ENCODE peak calls at places on chromosomes 2 and 18, in four cellular contexts. O is CD8-positive, alpha-beta T cell; X is uterus; G is body of pancreas. D is an unnamed sample.

GRCh38 chr2:144402282-144402681 is 117.6 kb downstream of the ZEB2 start:
- DNase-seq in X (no peak), G (no peak), O (no peak), D (no peak)

GRCh38 chr2:169229590-169229989 is 132.7 kb downstream of the LRP2 start:
- DNase-seq in G (no peak), O (no peak), X (no peak), D (no peak)

GRCh38 chr18:39675358-39675757 is 2109.8 kb upstream of the CELF4 start:
- DNase-seq in O (no peak), X (no peak), G (no peak), D (no peak)

GRCh38 chr2:20168727-20169696 is 55.9 kb downstream of the SDC1 start:
- DNase-seq in O (no peak), X (no peak), G (peak; percentile 3), D (no peak)

GRCh38 chr2:215764441-215765048 is 248.8 kb downstream of the MREG start:
- DNase-seq in X (no peak), O (no peak), G (no peak), D (no peak)

GRCh38 chr2:72803151-72803550 is 22.7 kb downstream of the EXOC6B start:
- DNase-seq in G (no peak), X (no peak), O (no peak), D (no peak)

GRCh38 chr18:71899707-71900483 is 644.2 kb downstream of the CBLN2 start:
- DNase-seq in G (no peak), X (no peak), O (no peak), D (no peak)

GRCh38 chr2:108621689-108622681 is 87.7 kb downstream of the LIMS1 start:
- DNase-seq in O (no peak), X (no peak), G (no peak), D (no peak)

GRCh38 chr2:39424951-39425350 is 12.1 kb downstream of the MAP4K3 start:
- DNase-seq in G (no peak), X (no peak), O (no peak), D (no peak)

GRCh38 chr2:207764096-207764630 is 5.5 kb downstream of the FZD5 start:
- DNase-seq in O (no peak), X (no peak), G (no peak), D (peak; percentile 65)

GRCh38 chr2:204825054-204825453 is 279.8 kb downstream of the PARD3B start:
- DNase-seq in X (no peak), O (no peak), G (no peak), D (peak; percentile 60)

GRCh38 chr2:7356909-7357584 is 439.8 kb downstream of the RNF144A start:
- DNase-seq in O (no peak), G (peak; percentile 91), X (no peak), D (no peak)

GRCh38 chr2:238406222-238406997 is 20.3 kb upstream of the ASB1 start:
- DNase-seq in G (no peak), O (no peak), X (no peak), D (no peak)

GRCh38 chr18:9890191-9890590 is 4.4 kb downstream of the TXNDC2 start:
- DNase-seq in O (no peak), G (no peak), X (no peak), D (no peak)

GRCh38 chr2:201872576-201872975 is 66.2 kb downstream of the CDK15 start:
- DNase-seq in O (no peak), X (no peak), G (no peak), D (no peak)

DNA sequence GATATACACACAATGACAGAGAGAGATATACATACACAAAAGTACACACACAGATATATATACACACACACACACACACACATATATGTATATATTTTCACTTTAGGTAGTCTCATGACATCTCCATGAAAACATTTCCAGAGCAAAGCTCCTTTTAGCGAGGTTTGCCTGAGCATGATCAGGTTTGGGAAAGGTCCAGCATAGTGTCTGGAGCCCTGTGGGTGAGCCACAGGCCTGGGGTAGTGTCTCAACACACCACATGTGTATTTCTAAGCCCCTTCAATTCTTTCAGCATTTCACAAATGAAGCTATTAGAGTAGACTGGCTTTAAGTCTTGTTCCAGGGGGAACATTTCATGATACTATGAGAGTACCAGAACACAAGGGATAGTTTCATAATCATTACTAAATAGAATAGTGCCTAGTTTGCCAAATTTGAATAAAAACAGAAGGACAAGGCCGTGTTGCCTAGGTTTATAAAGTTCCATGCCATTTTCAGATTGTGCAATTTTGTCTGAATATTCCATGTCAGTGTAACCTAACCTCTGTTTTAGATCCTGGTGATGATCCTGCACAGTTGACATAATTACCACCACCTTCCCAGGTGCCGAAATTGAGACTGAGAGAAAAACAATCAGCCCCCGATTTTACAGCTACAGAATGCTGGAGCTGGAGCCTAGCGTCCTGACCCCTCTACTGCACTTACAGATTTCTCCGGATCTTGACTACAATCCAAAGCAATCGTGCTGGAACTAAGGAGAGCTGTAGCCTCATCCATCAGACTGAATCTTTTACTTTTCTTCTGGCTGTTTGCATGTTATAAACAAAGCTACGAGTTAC is 332.7 kb downstream of the CYRIA start:
- DNase-seq in X (no peak), O (no peak), G (no peak), D (no peak)
- H3K9me3 ChIP-seq in X (no peaks in the 10 kb centered on the region), O (no peaks in the 10 kb centered on the region), G (no peaks in the 10 kb centered on the region), D (no peaks in the 10 kb centered on the region)

GRCh38 chr2:126664639-126665038 is 8.7 kb downstream of the GYPC start:
- DNase-seq in O (no peak), G (no peak), X (no peak), D (peak; percentile 69)
- H3K4me1 ChIP-seq in O (peaks cover 89% of the 10 kb centered on the region), G (peaks cover 52% of the 10 kb centered on the region), X (no peaks in the 10 kb centered on the region), D (peaks cover 62% of the 10 kb centered on the region)

DNA sequence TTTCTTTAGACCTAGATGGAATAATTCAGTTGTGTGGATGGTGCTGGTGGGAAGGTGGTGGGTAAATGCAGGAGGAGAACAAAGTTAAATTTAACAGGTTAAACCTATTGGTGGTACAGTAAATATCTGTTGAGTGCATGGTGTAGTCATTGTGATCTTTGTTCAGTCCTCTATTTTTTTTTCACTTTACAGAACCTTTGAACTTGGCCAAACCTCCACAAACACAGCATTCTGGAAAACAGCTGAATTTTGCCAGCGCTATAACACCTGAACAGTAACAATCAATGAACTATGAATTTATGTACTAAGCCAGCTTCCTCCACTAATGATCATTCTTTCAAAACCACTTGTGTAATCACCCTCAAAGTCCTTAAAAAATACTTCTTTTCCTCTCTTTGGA is 161.8 kb upstream of the XIRP2 start:
- DNase-seq in X (no peak), O (no peak), G (no peak), D (no peak)
- H3K9me3 ChIP-seq in X (no peaks in the 10 kb centered on the region), O (no peaks in the 10 kb centered on the region), G (no peaks in the 10 kb centered on the region), D (peaks cover 3% of the 10 kb centered on the region)

DNA sequence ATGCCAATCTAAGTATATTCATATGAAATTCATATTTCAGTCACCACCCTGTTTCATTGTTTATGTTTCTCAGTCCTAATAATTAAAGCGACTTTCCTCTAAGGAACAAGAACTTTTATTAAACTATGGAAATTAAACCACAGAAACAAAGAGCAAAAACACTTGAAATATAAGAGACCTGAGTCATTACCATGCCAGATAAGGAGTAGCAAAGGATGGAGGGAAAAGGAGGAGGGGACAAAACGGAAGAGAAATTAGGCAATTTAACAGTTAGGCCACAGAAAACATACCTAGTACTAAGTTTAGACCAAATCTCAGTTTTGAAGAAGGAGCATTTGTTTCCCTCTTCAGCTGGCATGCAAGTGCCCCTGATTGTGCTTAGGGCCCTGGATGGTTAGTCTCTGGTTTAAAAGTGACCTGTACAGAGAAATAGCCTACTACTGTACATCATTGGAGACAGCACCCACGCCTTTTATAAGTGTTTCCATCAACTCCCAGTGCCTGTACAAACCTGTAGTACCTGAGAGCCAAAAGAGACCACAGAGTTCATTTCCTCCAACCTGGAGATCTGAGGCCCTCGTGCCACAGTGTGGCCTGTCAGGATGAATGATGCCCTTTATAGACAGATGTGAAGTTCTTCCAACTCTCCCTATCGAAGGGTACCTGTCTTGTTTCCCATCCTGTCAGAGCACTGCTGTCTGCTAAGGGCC is 74.5 kb downstream of the SPATS2L start:
- DNase-seq in O (no peak), G (no peak), X (no peak), D (no peak)
- H3K4me1 ChIP-seq in O (peaks cover 17% of the 10 kb centered on the region), G (peaks cover 56% of the 10 kb centered on the region), X (peaks cover 7% of the 10 kb centered on the region), D (peaks cover 37% of the 10 kb centered on the region)

DNA sequence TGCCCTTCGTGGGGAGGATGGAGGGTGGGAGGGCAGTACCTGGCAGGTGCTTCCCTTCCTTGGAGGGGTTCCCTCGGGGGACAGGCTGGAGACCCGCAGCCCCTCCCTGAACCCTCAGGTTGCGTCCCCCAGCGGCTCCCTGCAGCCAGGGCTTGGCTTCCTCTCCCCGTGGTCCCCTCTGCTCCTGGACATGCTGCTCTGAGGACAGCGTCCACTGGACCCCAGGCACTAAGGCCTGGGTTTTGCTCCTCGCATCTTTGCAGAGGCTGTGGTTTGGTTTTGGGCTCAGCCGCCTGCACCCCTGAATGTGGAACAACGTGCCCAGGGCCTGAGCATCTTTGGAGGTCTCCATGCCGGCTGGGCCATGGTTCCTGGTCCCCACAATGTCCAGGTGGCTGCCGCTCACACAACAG is 133.5 kb downstream of the PTGR3 start:
- DNase-seq in O (no peak), G (no peak), X (no peak), D (no peak)
- H3K9me3 ChIP-seq in O (peaks cover 11% of the 10 kb centered on the region), G (no peaks in the 10 kb centered on the region), X (no peaks in the 10 kb centered on the region), D (peaks cover 5% of the 10 kb centered on the region)

DNA sequence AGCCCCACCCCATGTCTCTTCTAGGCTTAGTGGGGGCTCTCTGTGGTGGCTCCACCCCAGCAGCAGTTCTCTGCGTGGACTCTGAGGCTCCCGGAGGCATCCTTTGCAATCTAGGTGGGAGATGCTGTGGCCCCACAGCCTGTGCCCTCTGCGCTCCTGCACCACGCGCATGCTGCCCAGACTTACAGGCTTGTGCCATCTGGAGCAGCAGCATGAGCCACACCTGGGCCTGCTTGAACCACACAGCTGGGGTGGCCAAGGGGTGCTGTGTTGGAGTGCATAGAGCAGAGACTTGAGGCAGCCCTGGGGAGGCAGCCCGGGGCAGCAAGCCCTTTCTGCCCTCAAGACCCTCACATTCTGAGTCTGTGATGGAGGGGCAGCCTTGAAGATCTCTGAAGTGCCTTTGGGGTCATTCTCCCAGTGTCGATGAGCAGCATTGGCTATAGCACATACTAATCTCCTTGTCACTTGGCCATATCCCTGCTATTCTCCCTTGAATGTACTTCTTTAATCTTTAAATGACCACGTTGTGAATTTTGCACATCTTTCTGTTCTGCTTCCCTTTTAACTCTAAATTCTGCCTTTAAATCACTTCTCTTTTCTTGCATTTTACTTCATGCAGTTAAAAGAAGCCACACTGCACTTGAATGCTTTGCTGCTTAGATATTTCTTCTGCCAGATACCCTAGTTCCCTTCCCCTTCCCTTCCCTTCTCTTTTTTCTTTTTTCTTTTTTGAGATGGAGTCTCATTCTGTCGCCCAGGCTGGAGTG is 62.4 kb downstream of the NCAPH start:
- DNase-seq in O (no peak), X (no peak), G (no peak), D (no peak)
- H3K4me1 ChIP-seq in O (no peaks in the 10 kb centered on the region), X (no peaks in the 10 kb centered on the region), G (no peaks in the 10 kb centered on the region), D (no peaks in the 10 kb centered on the region)

GRCh38 chr2:89848763-89849162 is 1157.3 kb downstream of the RPIA start:
- DNase-seq in X (no peak), G (no peak), O (no peak), D (no peak)
- H3K9me3 ChIP-seq in X (no peaks in the 10 kb centered on the region), G (no peaks in the 10 kb centered on the region), O (no peaks in the 10 kb centered on the region), D (no peaks in the 10 kb centered on the region)